ENCODE peak calls at places on chromosome 10, in six cellular contexts. G is amniotic epithelial cell, K is left ventricle myocardium superior, P is GM23338, Z is SW480, L is T-cell. X is an unnamed sample.

GRCh38 chr10:132656283-132657126 is 118.9 kb downstream of the INPP5A start:
- DNase-seq in G (no peak), K (no peak), P (no peak), Z (no peak), L (no peak), X (no peak)

GRCh38 chr10:72315611-72316385 is 38.9 kb downstream of the DNAJB12 start:
- DNase-seq in G (peak), K (peak), P (no peak), Z (no peak), L (no peak), X (peak)

GRCh38 chr10:5959116-5959515 is 18.2 kb downstream of the IL15RA start:
- DNase-seq in G (no peak), K (no peak), P (no peak), Z (no peak), L (no peak), X (no peak)

GRCh38 chr10:6108631-6109443 is 20.0 kb downstream of the RBM17 start:
- DNase-seq in G (peak), K (no peak), P (peak), Z (peak), L (peak), X (no peak)

GRCh38 chr10:14296081-14296709 is 34.5 kb downstream of the FRMD4A start:
- DNase-seq in G (peak), K (no peak), P (no peak), Z (no peak), L (no peak), X (no peak)

GRCh38 chr10:128367807-128368206 is 241.6 kb upstream of the MKI67 start:
- DNase-seq in G (no peak), K (no peak), P (no peak), Z (no peak), L (no peak), X (no peak)

GRCh38 chr10:70782401-70783055 is 2.6 kb downstream of the TBATA start:
- DNase-seq in G (peak), K (peak), P (no peak), Z (no peak), L (no peak), X (no peak)

GRCh38 chr10:56258991-56259390 is 102.1 kb downstream of the ZWINT start:
- DNase-seq in G (no peak), K (no peak), P (no peak), Z (no peak), L (no peak), X (no peak)

GRCh38 chr10:5467634-5468255 is 31.6 kb downstream of the CALML5 start:
- DNase-seq in G (no peak), K (no peak), P (no peak), Z (no peak), L (no peak), X (no peak)

X was measured in Right ventricle myocardium inferior.